ENCODE peak calls at places on chromosomes 7 and 10, in five cellular contexts. G is hepatocyte; D is activated gamma-delta T cell; Z is activated naive CD8-positive, alpha-beta T cell treated with anti-CD3 and anti-CD28 coated beads, Interleukin-2, amount 50 U/mL, for 24 hours; W is activated CD4-positive, alpha-beta T cell treated with anti-CD3 and anti-CD28 coated beads for 4 hours. J is an unnamed sample.
A peak's percentile ranks its signal among the peaks of the same experiment; 100 is the strongest.

GRCh38 chr7:37916673-37917660 is at the start of gene SFRP4:
- DNase-seq in D (no peak), Z (peak; percentile 4), W (no peak), G (peak; percentile 76), J (peak; percentile 85)

GRCh38 chr7:125427676-125428075 is 498.1 kb upstream of the POT1 start:
- DNase-seq in W (no peak), G (no peak), Z (no peak), D (no peak), J (no peak)

GRCh38 chr7:130397056-130397455 is 16.8 kb downstream of the CPA1 start:
- DNase-seq in G (no peak), W (no peak), Z (no peak), D (no peak), J (no peak)

GRCh38 chr7:147509052-147509480 is 1081.5 kb upstream of the C7orf33 start:
- DNase-seq in W (no peak), G (no peak), D (no peak), Z (no peak), J (peak; percentile 38)

GRCh38 chr10:1611936-1612550 is 125.3 kb downstream of the ADARB2 start:
- DNase-seq in W (no peak), Z (no peak), G (no peak), D (no peak), J (no peak)

GRCh38 chr10:98340261-98340675 is 72.3 kb upstream of the LOXL4 start:
- DNase-seq in G (no peak), D (no peak), W (no peak), Z (no peak), J (peak; percentile 49)

GRCh38 chr10:61744469-61744868 is 81.7 kb downstream of the CABCOCO1 start:
- DNase-seq in W (no peak), Z (no peak), D (no peak), G (no peak), J (no peak)

GRCh38 chr10:93261961-93262610 is 188.4 kb downstream of the CYP26A1 start:
- DNase-seq in D (no peak), Z (no peak), G (no peak), W (no peak), J (peak; percentile 54)

GRCh38 chr10:84140036-84140379 is 699 bp downstream of the GHITM start:
- DNase-seq in D (no peak), W (peak; percentile 2), G (peak; percentile 43), Z (peak; percentile 8), J (peak; percentile 8)

GRCh38 chr10:116001266-116001857 is 271.6 kb downstream of the GFRA1 start:
- DNase-seq in Z (no peak), G (no peak), D (no peak), W (no peak), J (no peak)

GRCh38 chr10:50216418-50216817 is 34.9 kb downstream of the ASAH2 start:
- DNase-seq in Z (no peak), W (no peak), D (no peak), G (no peak), J (no peak)

GRCh38 chr10:78058562-78058961 is 24.9 kb downstream of the RPS24 start:
- DNase-seq in Z (no peak), D (no peak), W (no peak), G (no peak), J (no peak)

GRCh38 chr7:116145245-116145852 is 65.0 kb upstream of the TES start:
- DNase-seq in Z (no peak), D (no peak), W (no peak), G (no peak), J (no peak)

GRCh38 chr7:14210075-14210474 is 220.6 kb upstream of the ETV1 start:
- DNase-seq in D (no peak), G (no peak), Z (no peak), W (no peak), J (no peak)

GRCh38 chr10:106614293-106614692 is 550.2 kb downstream of the SORCS1 start:
- DNase-seq in W (no peak), G (no peak), D (no peak), Z (no peak), J (no peak)

GRCh38 chr10:60314306-60314940 is 75.3 kb downstream of the ANK3 start:
- DNase-seq in Z (no peak), G (peak; percentile 31), W (no peak), D (no peak), J (peak; percentile 76)

GRCh38 chr10:104122273-104123107 is 519 bp downstream of the SFR1 start:
- DNase-seq in G (no peak), D (no peak), W (no peak), Z (no peak), J (no peak)

GRCh38 chr7:141276031-141276430 is 202.2 kb downstream of the TMEM178B start:
- DNase-seq in W (no peak), Z (no peak), D (no peak), G (no peak), J (peak; percentile 18)

GRCh38 chr7:34320926-34321609 is 336.9 kb upstream of the NPSR1 start:
- DNase-seq in D (no peak), W (peak; percentile 8), Z (peak; percentile 35), G (peak; percentile 82), J (peak; percentile 52)

GRCh38 chr7:103387267-103387666 is 39.8 kb downstream of the PSMC2 start:
- DNase-seq in D (no peak), G (no peak), W (no peak), Z (no peak), J (no peak)

GRCh38 chr10:103800789-103801540 is 54.4 kb downstream of the SH3PXD2A start:
- DNase-seq in Z (peak; percentile 31), G (no peak), D (no peak), W (peak; percentile 25), J (no peak)

GRCh38 chr10:129956902-129957673 is 7.0 kb downstream of the EBF3 start:
- DNase-seq in G (no peak), D (no peak), Z (no peak), W (no peak), J (peak; percentile 78)

GRCh38 chr10:71092812-71093391 is 119.5 kb upstream of the UNC5B start:
- DNase-seq in D (no peak), W (no peak), Z (no peak), G (no peak), J (no peak)

GRCh38 chr10:70809011-70809611 is 6.6 kb upstream of the SGPL1 start:
- DNase-seq in Z (no peak), D (no peak), G (no peak), W (no peak), J (no peak)

J was measured in LHCN-M2.